ENCODE peak calls at places on chromosomes 16 and 17, in nine cellular contexts. One of them, this sample, is unnamed.

GRCh38 chr17:41738801-41739112 is 4.3 kb upstream of the HAP1 start:
- DNase-seq in left lung: no peak
- DNase-seq in PC-9: no peak
- DNase-seq in fibroblast of lung: no peak
- DNase-seq in CD8-positive, alpha-beta memory T cell: no peak
- DNase-seq in CD4-positive, alpha-beta memory T cell: no peak
- DNase-seq in hepatocyte: no peak
- DNase-seq in tibial artery: no peak
- DNase-seq in transverse colon: no peak
- DNase-seq in this sample: no peak

GRCh38 chr17:78300962-78301820 is 58.7 kb downstream of the SOCS3 start:
- DNase-seq in tibial artery: no peak
- DNase-seq in hepatocyte: no peak
- DNase-seq in CD8-positive, alpha-beta memory T cell: no peak
- DNase-seq in CD4-positive, alpha-beta memory T cell: no peak
- DNase-seq in left lung: no peak
- DNase-seq in fibroblast of lung: peak; percentile 31
- DNase-seq in PC-9: no peak
- DNase-seq in transverse colon: no peak
- DNase-seq in this sample: no peak

GRCh38 chr17:58587713-58588117 is 73.3 kb upstream of the MTMR4 start:
- DNase-seq in CD8-positive, alpha-beta memory T cell: peak; percentile 36
- DNase-seq in hepatocyte: peak; percentile 70
- DNase-seq in CD4-positive, alpha-beta memory T cell: peak; percentile 47
- DNase-seq in transverse colon: peak; percentile 54
- DNase-seq in PC-9: peak; percentile 41
- DNase-seq in left lung: peak; percentile 41
- DNase-seq in fibroblast of lung: peak; percentile 25
- DNase-seq in tibial artery: peak; percentile 67
- DNase-seq in this sample: peak; percentile 74

GRCh38 chr17:76696763-76697701 is 13.7 kb downstream of the MXRA7 start:
- DNase-seq in left lung: no peak
- DNase-seq in tibial artery: no peak
- DNase-seq in CD4-positive, alpha-beta memory T cell: no peak
- DNase-seq in transverse colon: no peak
- DNase-seq in fibroblast of lung: peak; percentile 67
- DNase-seq in PC-9: no peak
- DNase-seq in hepatocyte: no peak
- DNase-seq in CD8-positive, alpha-beta memory T cell: no peak
- DNase-seq in this sample: no peak

GRCh38 chr16:77359065-77359502 is 75.8 kb downstream of the ADAMTS18 start:
- DNase-seq in tibial artery: no peak
- DNase-seq in transverse colon: no peak
- DNase-seq in CD8-positive, alpha-beta memory T cell: no peak
- DNase-seq in PC-9: no peak
- DNase-seq in CD4-positive, alpha-beta memory T cell: no peak
- DNase-seq in hepatocyte: peak; percentile 54
- DNase-seq in fibroblast of lung: peak; percentile 79
- DNase-seq in left lung: no peak
- DNase-seq in this sample: no peak

GRCh38 chr17:9817086-9817485 is 4.8 kb downstream of the GSG1L2 start:
- DNase-seq in left lung: no peak
- DNase-seq in hepatocyte: peak; percentile 79
- DNase-seq in PC-9: peak; percentile 83
- DNase-seq in tibial artery: no peak
- DNase-seq in transverse colon: peak; percentile 13
- DNase-seq in CD8-positive, alpha-beta memory T cell: no peak
- DNase-seq in fibroblast of lung: peak; percentile 17
- DNase-seq in CD4-positive, alpha-beta memory T cell: no peak
- DNase-seq in this sample: no peak

GRCh38 chr16:28130099-28131088 is 66.9 kb upstream of the GSG1L start:
- DNase-seq in tibial artery: no peak
- DNase-seq in transverse colon: no peak
- DNase-seq in CD8-positive, alpha-beta memory T cell: no peak
- DNase-seq in fibroblast of lung: peak; percentile 38
- DNase-seq in hepatocyte: no peak
- DNase-seq in CD4-positive, alpha-beta memory T cell: no peak
- DNase-seq in PC-9: no peak
- DNase-seq in left lung: no peak
- DNase-seq in this sample: no peak

GRCh38 chr16:80591071-80591935 is 50.5 kb downstream of the DYNLRB2 start:
- DNase-seq in PC-9: no peak
- DNase-seq in hepatocyte: no peak
- DNase-seq in CD8-positive, alpha-beta memory T cell: peak; percentile 3
- DNase-seq in CD4-positive, alpha-beta memory T cell: peak; percentile 79
- DNase-seq in tibial artery: no peak
- DNase-seq in left lung: no peak
- DNase-seq in transverse colon: no peak
- DNase-seq in fibroblast of lung: no peak
- DNase-seq in this sample: no peak

GRCh38 chr17:77190561-77190960 is 49.8 kb downstream of the SEC14L1 start:
- DNase-seq in PC-9: no peak
- DNase-seq in tibial artery: no peak
- DNase-seq in hepatocyte: no peak
- DNase-seq in CD8-positive, alpha-beta memory T cell: no peak
- DNase-seq in transverse colon: no peak
- DNase-seq in fibroblast of lung: no peak
- DNase-seq in left lung: no peak
- DNase-seq in CD4-positive, alpha-beta memory T cell: no peak
- DNase-seq in this sample: no peak

GRCh38 chr17:19812407-19812806 is 55.3 kb downstream of the ULK2 start:
- DNase-seq in left lung: no peak
- DNase-seq in CD4-positive, alpha-beta memory T cell: peak; percentile 22
- DNase-seq in PC-9: peak; percentile 18
- DNase-seq in hepatocyte: peak; percentile 16
- DNase-seq in tibial artery: no peak
- DNase-seq in transverse colon: no peak
- DNase-seq in CD8-positive, alpha-beta memory T cell: no peak
- DNase-seq in fibroblast of lung: no peak
- DNase-seq in this sample: no peak

GRCh38 chr17:8997994-8998628 is 23.2 kb upstream of the NTN1 start:
- DNase-seq in transverse colon: peak; percentile 67
- DNase-seq in CD4-positive, alpha-beta memory T cell: peak; percentile 75
- DNase-seq in CD8-positive, alpha-beta memory T cell: peak; percentile 66
- DNase-seq in fibroblast of lung: peak; percentile 42
- DNase-seq in left lung: peak; percentile 68
- DNase-seq in tibial artery: peak; percentile 73
- DNase-seq in PC-9: peak; percentile 70
- DNase-seq in hepatocyte: peak; percentile 66
- DNase-seq in this sample: peak; percentile 79

GRCh38 chr16:85557083-85557975 is 55.8 kb upstream of the GSE1 start:
- DNase-seq in tibial artery: peak; percentile 78
- DNase-seq in PC-9: peak; percentile 23
- DNase-seq in left lung: no peak
- DNase-seq in fibroblast of lung: no peak
- DNase-seq in transverse colon: peak; percentile 71
- DNase-seq in CD4-positive, alpha-beta memory T cell: peak; percentile 53
- DNase-seq in CD8-positive, alpha-beta memory T cell: peak; percentile 37
- DNase-seq in hepatocyte: peak; percentile 65
- DNase-seq in this sample: no peak

GRCh38 chr16:24766057-24766456 is 36.6 kb downstream of the TNRC6A start:
- DNase-seq in tibial artery: no peak
- DNase-seq in CD4-positive, alpha-beta memory T cell: no peak
- DNase-seq in CD8-positive, alpha-beta memory T cell: no peak
- DNase-seq in fibroblast of lung: no peak
- DNase-seq in PC-9: no peak
- DNase-seq in left lung: no peak
- DNase-seq in hepatocyte: no peak
- DNase-seq in transverse colon: no peak
- DNase-seq in this sample: no peak

GRCh38 chr17:56598471-56598870 is 5.0 kb downstream of the NOG start:
- DNase-seq in fibroblast of lung: peak; percentile 80
- DNase-seq in CD4-positive, alpha-beta memory T cell: no peak
- DNase-seq in CD8-positive, alpha-beta memory T cell: no peak
- DNase-seq in transverse colon: no peak
- DNase-seq in hepatocyte: no peak
- DNase-seq in PC-9: no peak
- DNase-seq in tibial artery: no peak
- DNase-seq in left lung: no peak
- DNase-seq in this sample: no peak

GRCh38 chr16:88718178-88718577 is 11.9 kb downstream of the CTU2 start:
- DNase-seq in CD8-positive, alpha-beta memory T cell: no peak
- DNase-seq in left lung: no peak
- DNase-seq in fibroblast of lung: no peak
- DNase-seq in transverse colon: no peak
- DNase-seq in PC-9: no peak
- DNase-seq in tibial artery: no peak
- DNase-seq in hepatocyte: no peak
- DNase-seq in CD4-positive, alpha-beta memory T cell: peak; percentile 33
- DNase-seq in this sample: no peak

GRCh38 chr17:32319548-32319905 is 22.4 kb downstream of the C17orf75 start:
- DNase-seq in CD8-positive, alpha-beta memory T cell: peak; percentile 65
- DNase-seq in tibial artery: peak; percentile 82
- DNase-seq in fibroblast of lung: peak; percentile 16
- DNase-seq in left lung: peak; percentile 78
- DNase-seq in CD4-positive, alpha-beta memory T cell: peak; percentile 59
- DNase-seq in hepatocyte: peak; percentile 79
- DNase-seq in transverse colon: peak; percentile 83
- DNase-seq in PC-9: peak; percentile 73
- DNase-seq in this sample: peak; percentile 86

GRCh38 chr17:66338937-66339336 is 36.5 kb downstream of the PRKCA start:
- DNase-seq in fibroblast of lung: no peak
- DNase-seq in hepatocyte: no peak
- DNase-seq in left lung: no peak
- DNase-seq in PC-9: no peak
- DNase-seq in tibial artery: no peak
- DNase-seq in CD8-positive, alpha-beta memory T cell: no peak
- DNase-seq in transverse colon: no peak
- DNase-seq in CD4-positive, alpha-beta memory T cell: no peak
- DNase-seq in this sample: no peak

GRCh38 chr17:28256370-28256769 is 62.6 kb upstream of the TMEM97 start:
- DNase-seq in CD4-positive, alpha-beta memory T cell: no peak
- DNase-seq in transverse colon: no peak
- DNase-seq in tibial artery: peak; percentile 32
- DNase-seq in CD8-positive, alpha-beta memory T cell: no peak
- DNase-seq in left lung: no peak
- DNase-seq in PC-9: no peak
- DNase-seq in hepatocyte: no peak
- DNase-seq in fibroblast of lung: no peak
- DNase-seq in this sample: no peak

GRCh38 chr17:75605790-75606189 is 18.2 kb downstream of the MYO15B start:
- DNase-seq in PC-9: no peak
- DNase-seq in transverse colon: no peak
- DNase-seq in tibial artery: no peak
- DNase-seq in fibroblast of lung: no peak
- DNase-seq in CD4-positive, alpha-beta memory T cell: no peak
- DNase-seq in CD8-positive, alpha-beta memory T cell: no peak
- DNase-seq in left lung: no peak
- DNase-seq in hepatocyte: no peak
- DNase-seq in this sample: no peak

GRCh38 chr16:85296859-85297698 is 184.8 kb upstream of the CIBAR2 start:
- DNase-seq in CD4-positive, alpha-beta memory T cell: no peak
- DNase-seq in CD8-positive, alpha-beta memory T cell: peak; percentile 24
- DNase-seq in hepatocyte: peak; percentile 55
- DNase-seq in tibial artery: no peak
- DNase-seq in transverse colon: peak; percentile 58
- DNase-seq in left lung: no peak
- DNase-seq in PC-9: peak; percentile 59
- DNase-seq in fibroblast of lung: no peak
- DNase-seq in this sample: no peak

GRCh38 chr16:81651758-81652718 is 127.1 kb upstream of the PLCG2 start:
- DNase-seq in CD4-positive, alpha-beta memory T cell: no peak
- DNase-seq in left lung: no peak
- DNase-seq in CD8-positive, alpha-beta memory T cell: no peak
- DNase-seq in fibroblast of lung: peak; percentile 27
- DNase-seq in PC-9: no peak
- DNase-seq in transverse colon: no peak
- DNase-seq in tibial artery: no peak
- DNase-seq in hepatocyte: no peak
- DNase-seq in this sample: no peak
- H3K4me1 ChIP-seq in CD4-positive, alpha-beta memory T cell: no peaks in the 10 kb centered on the region
- H3K4me1 ChIP-seq in left lung: peaks cover 14% of the 10 kb centered on the region
- H3K4me1 ChIP-seq in CD8-positive, alpha-beta memory T cell: no peaks in the 10 kb centered on the region
- H3K4me1 ChIP-seq in fibroblast of lung: peaks cover 3% of the 10 kb centered on the region
- H3K4me1 ChIP-seq in PC-9: peaks cover 5% of the 10 kb centered on the region
- H3K4me1 ChIP-seq in transverse colon: peaks cover 42% of the 10 kb centered on the region
- H3K4me1 ChIP-seq in tibial artery: no peaks in the 10 kb centered on the region
- H3K4me1 ChIP-seq in hepatocyte: peaks cover 24% of the 10 kb centered on the region
- H3K4me1 ChIP-seq in this sample: no peaks in the 10 kb centered on the region

GRCh38 chr16:2235234-2235651 is 1.0 kb upstream of the DNASE1L2 start:
- DNase-seq in tibial artery: no peak
- DNase-seq in CD8-positive, alpha-beta memory T cell: no peak
- DNase-seq in left lung: no peak
- DNase-seq in hepatocyte: no peak
- DNase-seq in PC-9: no peak
- DNase-seq in CD4-positive, alpha-beta memory T cell: no peak
- DNase-seq in fibroblast of lung: no peak
- DNase-seq in transverse colon: no peak
- DNase-seq in this sample: no peak
- H3K4me3 ChIP-seq in tibial artery: no peak overlapping the region
- H3K4me3 ChIP-seq in CD8-positive, alpha-beta memory T cell: no peak overlapping the region
- H3K4me3 ChIP-seq in left lung: no peak overlapping the region
- H3K4me3 ChIP-seq in hepatocyte: no peak overlapping the region
- H3K4me3 ChIP-seq in PC-9: no peak overlapping the region
- H3K4me3 ChIP-seq in CD4-positive, alpha-beta memory T cell: no peak overlapping the region
- H3K4me3 ChIP-seq in fibroblast of lung: no peak overlapping the region
- H3K4me3 ChIP-seq in transverse colon: no peak overlapping the region
- H3K4me3 ChIP-seq in this sample: no peak overlapping the region

DNA sequence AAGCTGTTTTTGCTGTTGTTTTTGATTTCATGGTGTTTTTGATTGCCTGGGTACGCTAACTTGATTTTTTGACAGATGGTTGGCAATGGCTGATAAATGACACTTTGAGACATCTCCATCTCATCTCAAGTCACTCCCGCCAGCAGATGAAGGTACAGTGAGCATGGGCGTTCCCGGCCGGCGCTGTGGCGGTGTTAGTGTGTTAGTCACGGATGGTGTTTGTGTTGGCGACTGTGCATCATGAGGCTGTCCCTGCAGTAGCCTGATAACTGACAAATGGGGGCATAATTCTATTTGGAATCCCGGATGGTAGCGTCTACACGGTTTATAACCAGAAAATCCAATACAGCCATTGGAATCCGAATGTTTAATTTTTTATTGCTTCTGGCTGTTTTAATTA is 81.6 kb upstream of the ZNF750 start:
- DNase-seq in tibial artery: no peak
- DNase-seq in CD8-positive, alpha-beta memory T cell: no peak
- DNase-seq in fibroblast of lung: no peak
- DNase-seq in left lung: no peak
- DNase-seq in transverse colon: no peak
- DNase-seq in hepatocyte: no peak
- DNase-seq in CD4-positive, alpha-beta memory T cell: no peak
- DNase-seq in PC-9: no peak
- DNase-seq in this sample: no peak
- H3K4me1 ChIP-seq in tibial artery: no peaks in the 10 kb centered on the region
- H3K4me1 ChIP-seq in CD8-positive, alpha-beta memory T cell: peaks cover 3% of the 10 kb centered on the region
- H3K4me1 ChIP-seq in fibroblast of lung: no peaks in the 10 kb centered on the region
- H3K4me1 ChIP-seq in left lung: no peaks in the 10 kb centered on the region
- H3K4me1 ChIP-seq in transverse colon: no peaks in the 10 kb centered on the region
- H3K4me1 ChIP-seq in hepatocyte: no peaks in the 10 kb centered on the region
- H3K4me1 ChIP-seq in CD4-positive, alpha-beta memory T cell: no peaks in the 10 kb centered on the region
- H3K4me1 ChIP-seq in PC-9: no peaks in the 10 kb centered on the region
- H3K4me1 ChIP-seq in this sample: no peaks in the 10 kb centered on the region

DNA sequence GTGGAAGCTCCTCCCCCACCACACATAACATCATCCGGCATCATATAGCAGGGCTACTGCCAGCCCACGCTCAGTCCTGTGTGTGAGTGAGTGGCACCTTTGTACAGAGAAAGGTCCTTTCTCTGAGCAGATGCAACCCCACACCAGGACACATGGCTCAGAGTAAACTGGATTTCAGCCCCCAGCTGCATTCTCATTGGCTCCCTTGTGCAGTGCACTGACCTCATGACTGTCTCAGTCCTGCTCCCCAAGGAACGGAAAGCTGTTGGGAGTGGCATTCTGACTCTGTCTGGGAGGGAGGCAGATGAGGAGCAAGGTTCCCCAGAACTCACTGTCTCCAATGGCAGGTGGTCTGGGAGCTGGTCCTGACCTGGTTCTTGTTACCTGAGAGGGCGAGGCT is 244.1 kb downstream of the PHKB start:
- DNase-seq in tibial artery: no peak
- DNase-seq in hepatocyte: no peak
- DNase-seq in CD8-positive, alpha-beta memory T cell: no peak
- DNase-seq in CD4-positive, alpha-beta memory T cell: no peak
- DNase-seq in left lung: no peak
- DNase-seq in PC-9: no peak
- DNase-seq in transverse colon: no peak
- DNase-seq in fibroblast of lung: no peak
- DNase-seq in this sample: no peak
- H3K4me3 ChIP-seq in tibial artery: no peak overlapping the region
- H3K4me3 ChIP-seq in hepatocyte: no peak overlapping the region
- H3K4me3 ChIP-seq in CD8-positive, alpha-beta memory T cell: no peak overlapping the region
- H3K4me3 ChIP-seq in CD4-positive, alpha-beta memory T cell: no peak overlapping the region
- H3K4me3 ChIP-seq in left lung: no peak overlapping the region
- H3K4me3 ChIP-seq in PC-9: no peak overlapping the region
- H3K4me3 ChIP-seq in transverse colon: no peak overlapping the region
- H3K4me3 ChIP-seq in fibroblast of lung: no peak overlapping the region
- H3K4me3 ChIP-seq in this sample: no peak overlapping the region

This sample was measured in ascending aorta.